ENCODE peak calls at places on chromosomes 16 and 17, in eight cellular contexts. E is HepG2, P is HCT116, G is fibroblast of lung, I is mammary epithelial cell, W is K562, U is GM23248, H is PC-3. F is an unnamed sample.

GRCh38 chr17:15273141-15273793 is 8.1 kb upstream of the PMP22 start:
- DNase-seq in I (no peak), G (peak; percentile 96), E (no peak), P (no peak), U (peak; percentile 97), H (peak; percentile 97), W (no peak), F (no peak)

GRCh38 chr16:80931985-80932720 is 74.5 kb downstream of the CMC2 start:
- DNase-seq in U (peak; percentile 72), G (peak; percentile 50), P (no peak), I (peak; percentile 12), H (peak; percentile 33), W (no peak), E (peak; percentile 23), F (peak; percentile 59)

GRCh38 chr16:68069511-68070248 is 15.5 kb upstream of the NFATC3 start:
- DNase-seq in U (no peak), I (no peak), H (no peak), W (no peak), E (no peak), G (no peak), P (no peak), F (no peak)

GRCh38 chr17:67514998-67515397 is 137.9 kb downstream of the PITPNC1 start:
- DNase-seq in E (no peak), H (no peak), I (no peak), W (no peak), U (no peak), G (no peak), P (no peak), F (no peak)

GRCh38 chr17:16273499-16273898 is 56.5 kb downstream of the PIGL start:
- DNase-seq in G (no peak), I (peak; percentile 67), W (no peak), U (peak; percentile 68), P (peak; percentile 61), H (peak; percentile 88), E (no peak), F (peak; percentile 32)

GRCh38 chr17:69640073-69640472 is 225.6 kb downstream of the MAP2K6 start:
- DNase-seq in W (no peak), E (no peak), G (no peak), U (no peak), P (no peak), H (no peak), I (no peak), F (no peak)

GRCh38 chr16:82187829-82188228 is 17.8 kb upstream of the MPHOSPH6 start:
- DNase-seq in G (no peak), H (no peak), P (no peak), E (no peak), W (no peak), I (peak; percentile 12), U (no peak), F (no peak)

GRCh38 chr17:41538565-41538991 is 10.5 kb upstream of the KRT19 start:
- DNase-seq in I (peak; percentile 83), U (peak; percentile 37), P (no peak), G (no peak), E (no peak), W (no peak), H (peak; percentile 49), F (no peak)

GRCh38 chr17:63455417-63455816 is 9.3 kb upstream of the CYB561 start:
- DNase-seq in G (no peak), I (no peak), P (no peak), H (no peak), E (no peak), U (no peak), W (no peak), F (peak; percentile 76)

GRCh38 chr17:21677126-21677910 is 15.0 kb upstream of the KCNJ18 start:
- DNase-seq in U (no peak), P (no peak), G (no peak), E (no peak), I (no peak), W (no peak), H (no peak), F (no peak)

GRCh38 chr16:27228621-27229501 is 25.5 kb downstream of the KDM8 start:
- DNase-seq in U (no peak), H (no peak), W (no peak), P (no peak), G (no peak), I (no peak), E (no peak), F (no peak)

GRCh38 chr17:16475196-16475704 is 16.7 kb downstream of the LRRC75A start:
- DNase-seq in E (no peak), I (no peak), W (no peak), H (no peak), P (no peak), G (no peak), U (no peak), F (no peak)

GRCh38 chr17:34584805-34585416 is 5.5 kb downstream of the TMEM132E start:
- DNase-seq in G (peak; percentile 15), I (peak; percentile 15), U (peak; percentile 49), W (no peak), H (peak; percentile 7), P (no peak), E (no peak), F (peak; percentile 4)

GRCh38 chr16:46884513-46885293 is 541 bp downstream of the GPT2 start:
- DNase-seq in G (no peak), U (peak; percentile 54), I (peak; percentile 36), W (peak; percentile 29), P (no peak), E (no peak), H (no peak), F (peak; percentile 31)

GRCh38 chr16:85687651-85688471 is 893 bp downstream of the GINS2 start:
- DNase-seq in E (no peak), U (no peak), H (no peak), W (no peak), P (no peak), I (no peak), G (no peak), F (no peak)

GRCh38 chr17:49148171-49148570 is 15.6 kb downstream of the B4GALNT2 start:
- DNase-seq in U (no peak), H (peak; percentile 7), I (no peak), G (no peak), P (no peak), W (no peak), E (no peak), F (no peak)

GRCh38 chr17:71287246-71287828 is 833.5 kb upstream of the SOX9 start:
- DNase-seq in E (no peak), G (no peak), P (no peak), I (no peak), U (peak; percentile 26), W (no peak), H (no peak), F (no peak)

GRCh38 chr17:7289256-7290032 is 5.0 kb downstream of the YBX2 start:
- DNase-seq in W (no peak), I (no peak), E (no peak), H (no peak), U (no peak), G (no peak), P (no peak), F (no peak)

GRCh38 chr17:83124871-83125514 is 45.6 kb downstream of the METRNL start:
- DNase-seq in H (no peak), P (no peak), E (no peak), W (no peak), U (no peak), I (no peak), G (no peak), F (no peak)
- TF ChIP-seq EZH2 in H (no peak), P (no peak), E (no peak), W (no peak), U (no peak), I (no peak), G (no peak), F (no peak)

DNA sequence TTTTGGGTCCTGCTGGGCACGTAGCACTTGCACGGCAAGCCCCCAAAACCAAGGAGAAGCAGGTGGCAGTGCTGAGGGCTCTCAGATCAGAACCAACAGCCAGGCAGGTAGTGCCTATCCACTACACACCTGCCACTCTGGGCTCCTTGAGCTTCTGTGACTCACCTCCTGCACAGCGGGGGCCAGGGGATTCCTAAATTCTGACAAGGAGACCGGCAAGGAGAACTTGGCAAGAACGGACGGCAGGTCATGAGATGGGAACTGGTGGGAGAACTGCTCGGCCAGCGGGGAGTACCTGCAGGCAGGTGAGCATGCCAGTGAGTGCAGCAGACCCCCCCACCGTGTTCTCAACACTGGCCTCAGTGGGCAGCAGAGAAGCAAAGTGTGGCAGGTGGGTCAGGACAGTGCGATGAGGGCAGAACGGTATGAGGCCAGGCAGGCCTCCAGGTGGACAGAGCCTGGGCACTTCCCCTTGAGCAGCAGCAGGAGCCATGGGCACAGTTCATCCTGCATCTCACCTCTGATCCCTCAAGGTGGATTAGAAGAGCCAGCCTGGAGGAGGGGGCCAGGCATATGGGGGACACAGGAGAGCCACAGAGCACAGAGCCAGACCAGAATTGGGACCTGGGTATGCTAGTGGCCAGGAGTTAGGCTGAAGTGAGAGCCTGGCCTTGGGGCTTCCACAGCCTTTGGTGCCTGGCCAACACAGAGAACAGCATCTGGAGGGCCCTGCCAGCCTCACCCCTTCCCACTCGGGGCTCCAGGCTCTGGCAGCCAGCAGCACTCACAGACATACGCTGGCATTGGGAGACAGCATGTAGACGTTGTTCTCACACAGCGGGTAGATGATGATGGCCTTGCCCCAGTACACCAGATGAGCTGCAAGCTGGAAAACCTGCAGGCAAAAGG is 14.7 kb downstream of the MPG start:
- DNase-seq in W (no peak), P (no peak), E (no peak), H (no peak), U (no peak), I (no peak), G (no peak), F (no peak)
- H3K36me3 ChIP-seq in W (peaks cover 56% of the 10 kb centered on the region), P (no peaks in the 10 kb centered on the region), E (peaks cover 16% of the 10 kb centered on the region), H (no peaks in the 10 kb centered on the region), U (no peaks in the 10 kb centered on the region), I (peaks cover 5% of the 10 kb centered on the region), G (peaks cover 19% of the 10 kb centered on the region), F (no peaks in the 10 kb centered on the region)

DNA sequence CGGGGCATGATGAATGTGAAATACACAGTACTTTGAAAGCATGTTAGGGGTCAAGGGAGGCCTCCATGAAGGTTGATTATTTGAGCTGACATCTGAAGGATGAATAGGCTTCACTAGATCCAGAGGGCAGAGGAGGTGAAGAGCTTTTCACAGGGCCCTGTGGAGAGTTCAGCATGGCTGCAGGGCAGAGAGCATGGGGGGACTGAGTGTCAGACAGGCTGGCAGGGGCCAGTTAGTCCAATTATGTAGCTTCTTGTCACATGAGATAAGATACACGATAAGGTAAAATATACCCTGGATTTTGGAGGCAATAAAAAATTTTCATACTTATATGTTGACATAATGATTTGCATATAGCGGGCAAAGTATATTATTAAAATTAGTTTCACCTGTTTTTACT is 2.5 kb downstream of the ANKRD40CL start:
- DNase-seq in P (no peak), G (no peak), W (no peak), I (no peak), U (no peak), H (no peak), E (no peak), F (no peak)
- TF ChIP-seq EZH2 in P (no peak), G (no peak), W (no peak), I (no peak), U (no peak), H (no peak), E (no peak), F (no peak)

GRCh38 chr17:35821308-35821707 is 12.0 kb downstream of the TAF15 start:
- DNase-seq in E (no peak), H (no peak), U (no peak), W (no peak), I (no peak), G (no peak), P (no peak), F (no peak)
- H3K36me3 ChIP-seq in E (peaks cover 11% of the 10 kb centered on the region), H (peaks cover 72% of the 10 kb centered on the region), U (peaks cover 63% of the 10 kb centered on the region), W (peaks cover 98% of the 10 kb centered on the region), I (peaks cover 67% of the 10 kb centered on the region), G (peaks cover 11% of the 10 kb centered on the region), P (peaks cover 73% of the 10 kb centered on the region), F (peaks cover 42% of the 10 kb centered on the region)

DNA sequence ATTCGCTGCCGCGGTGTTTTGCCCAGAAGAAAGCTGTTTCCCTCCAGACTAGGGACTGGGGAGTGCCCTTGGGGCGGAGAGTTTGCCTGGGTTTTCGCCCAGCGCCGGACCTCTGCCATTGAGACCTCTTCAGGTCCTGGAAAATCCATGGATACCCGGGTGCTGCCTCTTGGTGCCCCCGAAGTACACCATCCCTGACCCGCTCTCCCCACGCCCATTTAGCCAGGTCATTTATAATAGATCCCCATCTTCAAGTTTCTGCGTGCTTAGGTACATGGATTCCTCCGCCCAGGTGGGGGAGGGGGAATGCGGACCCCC is 15.0 kb upstream of the CBX8 start:
- DNase-seq in P (no peak), W (no peak), E (no peak), H (no peak), I (no peak), U (no peak), G (no peak), F (no peak)
- TF ChIP-seq EZH2 in P (no peak), W (no peak), E (peak; percentile 28), H (no peak), I (peak; percentile 64), U (no peak), G (peak; percentile 98), F (peak; percentile 100)